ENCODE peak calls at places on chromosomes 2 and 18, in six cellular contexts. H is neuronal stem cell, D is mesendoderm, R is IMR-90, Q is mesenchymal stem cell, Z is H1. L is an unnamed sample.

GRCh38 chr18:32378705-32379104 is 92.0 kb downstream of the GAREM1 start:
- DNase-seq in H (no peak), D (no peak), R (peak), Q (peak), Z (no peak), L (no peak)

GRCh38 chr18:5879479-5879882 is 15.8 kb downstream of the TMEM200C start:
- DNase-seq in H (no peak), D (peak), R (peak), Q (peak), Z (no peak), L (no peak)

GRCh38 chr2:179275280-179276013 is 10.8 kb upstream of the SESTD1 start:
- DNase-seq in H (no peak), D (no peak), R (peak), Q (peak), Z (no peak), L (no peak)

GRCh38 chr18:13245481-13246000 is 27.0 kb downstream of the LDLRAD4 start:
- DNase-seq in H (no peak), D (no peak), R (no peak), Q (no peak), Z (no peak), L (no peak)

GRCh38 chr2:223970343-223971128 is 13.3 kb downstream of the MRPL44 start:
- DNase-seq in H (peak), D (peak), R (peak), Q (peak), Z (no peak), L (no peak)

GRCh38 chr18:49335677-49336076 is 124.8 kb downstream of the DYM start:
- DNase-seq in H (no peak), D (no peak), R (no peak), Q (no peak), Z (no peak), L (no peak)

GRCh38 chr2:127086800-127087737 is 19.9 kb downstream of the BIN1 start:
- DNase-seq in H (peak), D (peak), R (peak), Q (peak), Z (no peak), L (peak)

GRCh38 chr2:208062113-208062512 is 36.8 kb upstream of the PLEKHM3 start:
- DNase-seq in H (peak), D (peak), R (peak), Q (peak), Z (no peak), L (no peak)

GRCh38 chr2:240948905-240949790 is 43.0 kb downstream of the CROCC2 start:
- DNase-seq in H (no peak), D (no peak), R (no peak), Q (no peak), Z (no peak), L (peak)

GRCh38 chr2:156343096-156343939 is 10.8 kb upstream of the NR4A2 start:
- DNase-seq in H (no peak), D (no peak), R (no peak), Q (no peak), Z (no peak), L (no peak)

GRCh38 chr2:70111752-70112591 is 24.7 kb downstream of the PCBP1 start:
- DNase-seq in H (no peak), D (peak), R (peak), Q (peak), Z (no peak), L (no peak)

GRCh38 chr2:215434447-215435260 is 1.2 kb downstream of the FN1 start:
- DNase-seq in H (no peak), D (peak), R (no peak), Q (no peak), Z (no peak), L (no peak)

GRCh38 chr2:159175182-159175581 is 111.3 kb downstream of the WDSUB1 start:
- DNase-seq in H (no peak), D (no peak), R (no peak), Q (no peak), Z (no peak), L (no peak)

GRCh38 chr18:7155092-7155491 is 37.5 kb upstream of the LAMA1 start:
- DNase-seq in H (no peak), D (no peak), R (no peak), Q (no peak), Z (no peak), L (no peak)

GRCh38 chr2:96144481-96145027 is 686 bp downstream of the DUSP2 start:
- DNase-seq in H (no peak), D (peak), R (no peak), Q (no peak), Z (no peak), L (peak)

GRCh38 chr2:58634653-58635347 is 393.7 kb upstream of the FANCL start:
- DNase-seq in H (no peak), D (peak), R (no peak), Q (peak), Z (peak), L (no peak)

GRCh38 chr2:169362346-169363026 is at the start of gene LRP2:
- DNase-seq in H (peak), D (peak), R (no peak), Q (peak), Z (no peak), L (peak)

GRCh38 chr2:217666338-217666737 is 336.5 kb downstream of the TNS1 start:
- DNase-seq in H (no peak), D (no peak), R (peak), Q (peak), Z (no peak), L (no peak)

GRCh38 chr2:128819092-128819491 is 500.4 kb upstream of the HS6ST1 start:
- DNase-seq in H (no peak), D (no peak), R (no peak), Q (no peak), Z (no peak), L (no peak)

GRCh38 chr2:128821010-128821409 is 502.3 kb upstream of the HS6ST1 start:
- DNase-seq in H (no peak), D (no peak), R (no peak), Q (no peak), Z (no peak), L (no peak)

GRCh38 chr2:128817171-128817570 is 498.5 kb upstream of the HS6ST1 start:
- DNase-seq in H (no peak), D (peak), R (no peak), Q (no peak), Z (no peak), L (peak)

GRCh38 chr2:128820427-128820826 is 501.8 kb upstream of the HS6ST1 start:
- DNase-seq in H (no peak), D (no peak), R (no peak), Q (no peak), Z (no peak), L (no peak)
- H3K4me2 ChIP-seq in H (no peak), D (no peak), R (no peak), Q (no peak), Z (no peak), L (no peak)

DNA sequence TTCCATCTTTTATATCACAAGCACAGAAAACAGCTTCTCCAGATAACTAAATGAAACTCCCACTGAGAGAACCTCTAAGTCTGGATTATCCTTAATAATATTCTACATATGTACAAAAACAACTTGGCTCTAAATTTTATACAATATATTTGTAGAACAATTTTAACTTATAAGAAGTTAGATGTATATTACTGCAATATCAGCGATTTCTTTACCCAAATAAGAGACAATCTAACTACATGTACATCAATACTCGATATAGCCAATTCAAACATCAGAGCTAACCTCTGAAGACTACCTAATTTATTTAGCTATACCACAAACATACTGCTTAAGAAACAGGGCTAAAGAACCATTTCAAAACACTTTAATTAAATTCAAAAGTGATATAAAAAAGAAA is 148.6 kb downstream of the ROCK1 start:
- DNase-seq in H (no peak), D (no peak), R (no peak), Q (no peak), Z (no peak), L (no peak)
- H2BK15ac ChIP-seq in H (no peak), D (no peak), R (no peak), Q (no peak), Z (no peak), L (no peak)

GRCh38 chr2:20633001-20633400 is 17.9 kb downstream of the HS1BP3 start:
- DNase-seq in H (no peak), D (no peak), R (no peak), Q (no peak), Z (no peak), L (no peak)

GRCh38 chr2:20635698-20636584 is 15.0 kb downstream of the HS1BP3 start:
- DNase-seq in H (peak), D (peak), R (peak), Q (peak), Z (peak), L (peak)

GRCh38 chr2:20633794-20634259 is 17.1 kb downstream of the HS1BP3 start:
- DNase-seq in H (no peak), D (peak), R (no peak), Q (no peak), Z (no peak), L (no peak)

GRCh38 chr2:20635096-20635475 is 15.8 kb downstream of the HS1BP3 start:
- DNase-seq in H (no peak), D (no peak), R (no peak), Q (no peak), Z (no peak), L (no peak)

DNA sequence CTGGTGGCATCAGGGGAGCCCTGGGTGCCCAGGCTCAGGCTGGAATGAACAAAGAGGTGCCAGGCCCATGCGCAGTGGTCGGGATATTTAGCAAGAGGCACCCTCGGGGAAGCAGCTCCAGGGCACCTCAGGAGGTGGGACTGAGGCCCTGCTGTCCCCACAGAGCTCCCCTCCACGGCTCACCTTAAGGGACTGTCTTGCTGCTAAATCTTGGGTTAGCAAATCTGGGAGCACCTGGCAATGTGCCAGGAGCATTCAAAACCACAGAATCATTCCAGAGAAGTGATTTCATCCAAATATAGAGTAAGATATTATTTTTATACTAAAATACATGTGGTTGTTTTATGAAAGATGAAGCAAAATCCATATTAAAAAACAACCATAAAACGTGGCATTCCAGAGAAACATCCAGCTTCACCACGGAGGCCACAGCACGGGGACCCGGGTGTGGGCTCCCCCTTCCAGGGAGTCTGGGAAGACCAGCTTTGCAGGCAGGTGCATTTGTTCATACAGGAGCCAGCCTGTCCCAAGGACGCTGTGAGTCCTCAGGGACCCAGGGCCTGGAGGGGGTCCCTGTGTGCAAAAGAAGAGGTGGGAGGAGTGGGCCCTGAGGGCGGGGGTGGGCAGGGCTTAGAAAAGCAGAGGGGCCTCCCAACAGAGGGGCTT is 16.3 kb downstream of the HS1BP3 start:
- DNase-seq in H (no peak), D (no peak), R (peak), Q (peak), Z (no peak), L (no peak)
- H3K4me2 ChIP-seq in H (no peak), D (no peak), R (no peak), Q (no peak), Z (no peak), L (no peak)

DNA sequence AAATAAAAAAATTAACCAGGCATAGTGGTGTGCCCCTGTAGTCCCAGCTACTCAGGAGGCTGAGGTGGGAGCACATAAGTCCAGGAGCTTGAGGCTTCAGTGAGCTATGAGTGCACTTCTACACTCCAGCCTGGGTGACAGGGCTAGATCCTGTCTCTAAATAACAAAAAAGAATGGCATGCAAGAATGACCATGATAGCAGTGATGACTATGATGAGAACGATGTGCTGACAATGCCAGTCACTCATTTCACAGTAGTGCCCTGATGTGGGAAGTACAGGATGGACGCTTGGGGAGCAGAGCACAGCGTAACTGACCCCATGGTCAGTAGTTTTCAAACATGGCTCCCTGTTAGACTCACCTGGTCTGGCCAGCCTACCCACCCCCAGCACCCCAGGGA is 139.1 kb downstream of the VAPA start:
- DNase-seq in H (no peak), D (no peak), R (no peak), Q (no peak), Z (no peak), L (no peak)
- H2BK15ac ChIP-seq in H (no peak), D (no peak), R (peak), Q (no peak), Z (no peak), L (no peak)

DNA sequence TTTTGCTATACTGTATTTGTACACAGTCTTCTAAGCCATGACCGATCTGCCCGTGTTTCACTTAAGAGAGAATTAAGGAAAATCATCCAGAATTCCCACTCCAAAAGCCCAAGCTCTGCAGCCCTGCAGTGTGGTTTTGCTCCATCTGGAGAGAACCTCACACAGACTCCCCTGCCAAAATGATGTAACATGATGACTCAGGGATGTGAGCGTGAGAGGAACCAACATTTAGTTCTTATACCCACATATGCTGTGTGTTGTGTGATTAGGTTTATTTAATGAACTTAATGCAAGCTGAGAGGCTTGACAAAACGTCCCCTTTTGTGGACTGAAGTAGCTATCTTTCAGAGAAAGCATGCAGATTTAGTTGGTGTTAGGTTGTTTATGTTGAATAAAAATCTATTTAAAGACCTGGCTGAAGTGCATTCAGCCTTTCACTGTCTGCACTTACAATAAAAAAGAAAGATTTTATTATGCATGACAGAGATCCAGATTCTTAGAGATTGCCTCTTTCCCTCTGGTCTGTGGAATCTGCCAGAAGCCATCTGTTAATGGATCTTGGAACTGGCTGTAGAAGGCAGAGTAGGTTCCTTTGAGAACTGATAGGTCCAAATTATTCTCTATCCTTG is 6.3 kb downstream of the RAB12 start:
- DNase-seq in H (no peak), D (peak), R (peak), Q (peak), Z (no peak), L (no peak)
- H3K4me2 ChIP-seq in H (no peak), D (no peak), R (peak), Q (no peak), Z (peak), L (peak)

DNA sequence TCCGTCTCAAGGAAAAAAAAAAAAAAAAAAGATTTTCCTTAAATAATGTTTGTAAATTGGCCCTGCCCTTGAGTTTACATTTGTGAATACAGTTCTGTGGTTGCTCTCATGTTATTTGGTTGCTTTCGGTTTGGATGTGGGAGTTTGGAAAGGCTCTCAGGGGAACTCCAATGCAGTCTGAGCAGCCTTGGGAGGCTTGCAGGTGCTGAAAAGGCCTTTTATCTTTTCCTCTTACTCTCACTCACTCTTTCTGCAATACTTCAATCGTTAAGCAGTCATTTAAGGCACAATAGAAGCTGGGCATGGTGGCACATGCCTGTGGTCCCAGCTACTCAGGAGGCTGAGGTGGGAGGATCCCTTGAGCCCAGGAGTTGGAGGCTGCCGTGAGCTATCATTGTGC is 23.2 kb upstream of the CHMP1B start:
- DNase-seq in H (no peak), D (no peak), R (no peak), Q (no peak), Z (no peak), L (no peak)
- H2BK15ac ChIP-seq in H (no peak), D (no peak), R (no peak), Q (no peak), Z (no peak), L (no peak)

DNA sequence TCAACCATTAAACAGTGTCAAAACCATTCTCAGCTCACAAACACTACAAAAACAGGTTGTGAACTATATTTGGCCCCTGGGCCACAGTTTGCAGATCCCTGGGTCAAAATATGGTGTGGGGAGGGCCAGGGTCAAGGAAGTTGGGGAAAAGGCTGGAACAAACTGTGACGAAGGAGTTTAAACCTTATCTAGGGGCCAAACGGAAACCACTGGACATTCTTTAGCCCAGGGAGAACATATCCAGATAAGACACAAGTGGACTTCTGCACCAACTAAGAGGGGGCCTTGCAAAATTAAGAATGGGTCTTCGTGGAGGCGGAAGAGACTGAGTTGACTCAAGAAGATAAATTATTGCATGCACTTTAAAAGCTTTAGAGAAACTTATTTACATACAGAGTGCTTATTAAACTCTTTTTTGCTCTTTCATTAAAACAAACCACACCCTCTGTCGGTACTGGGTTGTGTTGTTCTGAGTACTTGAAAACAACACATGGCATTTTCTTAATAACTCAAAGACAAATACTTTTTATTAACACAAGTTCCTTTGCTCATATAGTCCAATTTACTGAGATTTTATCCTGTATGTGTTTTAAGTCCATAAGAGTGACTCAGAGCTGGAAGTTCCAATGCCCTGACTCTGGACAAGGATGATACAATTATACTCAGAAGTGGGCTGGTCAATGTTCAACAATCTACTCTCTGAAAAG is 5.3 kb upstream of the ASAP2 start:
- DNase-seq in H (no peak), D (no peak), R (peak), Q (peak), Z (no peak), L (no peak)
- H3K4me2 ChIP-seq in H (no peak), D (no peak), R (peak), Q (no peak), Z (no peak), L (no peak)